ENCODE peak calls at places on chromosome 22, in five cellular contexts. M is HEK293T, O is uterus, D is brain microvascular endothelial cell, E is HT1080. P is an unnamed sample.

GRCh38 chr22:43529954-43530863 is 118.4 kb downstream of the MPPED1 start:
- DNase-seq in E (no peak), O (no peak), M (no peak), D (no peak), P (no peak)

GRCh38 chr22:47801541-47802245 is 1039.2 kb downstream of the TBC1D22A start:
- DNase-seq in D (no peak), M (no peak), O (no peak), E (no peak), P (no peak)

GRCh38 chr22:36107436-36107835 is 53.1 kb downstream of the APOL3 start:
- DNase-seq in M (no peak), E (no peak), D (no peak), O (no peak), P (no peak)

GRCh38 chr22:42283288-42284229 is 13.1 kb upstream of the TCF20 start:
- DNase-seq in D (no peak), E (no peak), O (no peak), M (no peak), P (no peak)

GRCh38 chr22:47564651-47565050 is 802.2 kb downstream of the TBC1D22A start:
- DNase-seq in E (peak), D (no peak), O (no peak), M (no peak), P (no peak)

GRCh38 chr22:35521358-35522264 is 19.0 kb upstream of the RASD2 start:
- DNase-seq in D (no peak), E (no peak), M (no peak), O (no peak), P (no peak)

GRCh38 chr22:50081426-50082196 is 3.6 kb downstream of the MLC1 start:
- DNase-seq in D (no peak), E (no peak), M (no peak), O (no peak), P (no peak)

GRCh38 chr22:20750461-20751184 is 23.3 kb upstream of the SERPIND1 start:
- DNase-seq in D (peak), O (peak), M (no peak), E (peak), P (peak)

GRCh38 chr22:29524440-29525191 is 28.9 kb downstream of the THOC5 start:
- DNase-seq in O (no peak), E (peak), M (peak), D (peak), P (peak)

GRCh38 chr22:23253475-23254055 is 73.3 kb downstream of the BCR start:
- DNase-seq in D (no peak), M (no peak), E (no peak), O (no peak), P (no peak)

GRCh38 chr22:29205598-29206371 is at the start of gene EMID1:
- DNase-seq in M (peak), E (no peak), O (peak), D (no peak), P (no peak)

GRCh38 chr22:26885441-26886261 is 228.3 kb downstream of the MIAT start:
- DNase-seq in M (no peak), E (no peak), D (no peak), O (no peak), P (no peak)

GRCh38 chr22:50530280-50530856 is 556 bp upstream of the TYMP start:
- DNase-seq in E (no peak), D (peak), O (peak), M (no peak), P (no peak)

GRCh38 chr22:20106849-20107237 is 9.1 kb upstream of the RANBP1 start:
- DNase-seq in D (no peak), O (no peak), M (no peak), E (no peak), P (no peak)

GRCh38 chr22:45154383-45154782 is 9.3 kb upstream of the NUP50 start:
- DNase-seq in O (no peak), E (no peak), D (peak), M (no peak), P (no peak)

GRCh38 chr22:43227231-43227630 is 40.3 kb upstream of the TTLL12 start:
- DNase-seq in D (peak), M (no peak), O (no peak), E (no peak), P (no peak)

GRCh38 chr22:19748991-19749665 is 11.4 kb upstream of the TBX1 start:
- DNase-seq in M (no peak), E (no peak), D (no peak), O (no peak), P (no peak)

GRCh38 chr22:20510811-20511577 is 3.6 kb downstream of the MED15 start:
- DNase-seq in M (no peak), O (no peak), D (no peak), E (no peak), P (no peak)

GRCh38 chr22:38954414-38955043 is 2.9 kb upstream of the APOBEC3A start:
- DNase-seq in O (no peak), M (no peak), D (no peak), E (no peak), P (no peak)

GRCh38 chr22:40285508-40285907 is 60.8 kb upstream of the ADSL start:
- DNase-seq in E (no peak), D (no peak), O (no peak), M (no peak), P (no peak)

GRCh38 chr22:47276219-47276843 is 513.9 kb downstream of the TBC1D22A start:
- DNase-seq in O (no peak), D (no peak), M (no peak), E (no peak), P (no peak)

GRCh38 chr22:38258895-38259294 is 13.9 kb downstream of the TMEM184B start:
- DNase-seq in E (no peak), O (peak), M (no peak), D (peak), P (no peak)

GRCh38 chr22:40055143-40055926 is 60.6 kb downstream of the FAM83F start:
- DNase-seq in D (no peak), E (no peak), O (no peak), M (no peak), P (no peak)

GRCh38 chr22:47298017-47298820 is 535.8 kb downstream of the TBC1D22A start:
- DNase-seq in O (no peak), E (no peak), D (no peak), M (no peak), P (no peak)

GRCh38 chr22:50470491-50470890 is 4.3 kb downstream of the SBF1 start:
- DNase-seq in E (no peak), O (no peak), D (no peak), M (no peak), P (no peak)

GRCh38 chr22:26648011-26648497 is 9.3 kb upstream of the MIAT start:
- DNase-seq in O (no peak), D (no peak), E (peak), M (no peak), P (no peak)

GRCh38 chr22:43996170-43996980 is 27.7 kb upstream of the PARVB start:
- DNase-seq in M (no peak), E (no peak), O (no peak), D (no peak), P (no peak)

GRCh38 chr22:32562396-32562795 is 87.8 kb downstream of the FBXO7 start:
- DNase-seq in O (no peak), D (no peak), M (no peak), E (no peak), P (no peak)

GRCh38 chr22:32949719-32950118 is 108.5 kb downstream of the SYN3 start:
- DNase-seq in E (no peak), O (no peak), M (no peak), D (no peak), P (no peak)

GRCh38 chr22:47047321-47048122 is 285.1 kb downstream of the TBC1D22A start:
- DNase-seq in E (no peak), O (no peak), D (no peak), M (no peak), P (no peak)

GRCh38 chr22:45896961-45897538 is 79.9 kb downstream of the WNT7B start:
- DNase-seq in D (no peak), E (no peak), O (no peak), M (no peak), P (no peak)